ENCODE peak calls at places on chromosomes 12 and 14, in seven cellular contexts. T is AG04450, K is cardiac fibroblast, H is AG09309, U is Karpas-422, S is transverse colon, R is astrocyte of the spinal cord. M is an unnamed sample.

GRCh38 chr12:115088328-115088994 is 404.5 kb upstream of the TBX3 start:
- DNase-seq in R (no peak), H (no peak), S (no peak), K (no peak), U (no peak), T (no peak), M (no peak)

GRCh38 chr14:85579957-85580356 is 50.0 kb downstream of the FLRT2 start:
- DNase-seq in U (no peak), H (no peak), K (no peak), R (no peak), T (no peak), S (no peak), M (no peak)

GRCh38 chr14:22848391-22849164 is 12.2 kb downstream of the MMP14 start:
- DNase-seq in S (peak), R (peak), H (no peak), T (peak), U (no peak), K (peak), M (peak)

GRCh38 chr12:113727651-113728061 is 238.5 kb downstream of the RBM19 start:
- DNase-seq in R (no peak), K (peak), S (no peak), U (no peak), H (no peak), T (no peak), M (no peak)

GRCh38 chr14:90388437-90388836 is 8.4 kb upstream of the CALM1 start:
- DNase-seq in H (no peak), T (peak), S (peak), U (no peak), K (peak), R (peak), M (peak)

GRCh38 chr12:6863586-6864321 is 3.6 kb upstream of the TPI1 start:
- DNase-seq in K (no peak), S (no peak), T (no peak), R (no peak), H (no peak), U (no peak), M (no peak)

GRCh38 chr12:104498211-104498801 is 41.6 kb downstream of the CHST11 start:
- DNase-seq in R (peak), S (no peak), K (no peak), U (no peak), H (peak), T (no peak), M (no peak)

GRCh38 chr14:82398313-82398712 is 864.7 kb upstream of the SEL1L start:
- DNase-seq in T (no peak), H (no peak), S (no peak), U (no peak), K (no peak), R (no peak), M (no peak)

GRCh38 chr12:64172143-64172970 is 49.7 kb downstream of the KICS2 start:
- DNase-seq in U (no peak), H (no peak), T (no peak), K (no peak), S (no peak), R (no peak), M (no peak)

GRCh38 chr12:53974084-53975018 is at the start of gene HOTAIR:
- DNase-seq in U (peak), T (no peak), S (no peak), H (no peak), K (no peak), R (no peak), M (no peak)

GRCh38 chr12:99390707-99391106 is 256.8 kb upstream of the GARIN6 start:
- DNase-seq in H (no peak), S (no peak), T (no peak), K (no peak), R (no peak), U (peak), M (no peak)

GRCh38 chr12:60021235-60021634 is 425.4 kb downstream of the SLC16A7 start:
- DNase-seq in U (no peak), S (no peak), H (no peak), T (no peak), R (no peak), K (no peak), M (no peak)

GRCh38 chr12:129610601-129611120 is 293.2 kb downstream of the TMEM132D start:
- DNase-seq in H (no peak), S (no peak), R (no peak), T (no peak), K (no peak), U (no peak), M (no peak)

GRCh38 chr12:12072064-12072760 is 1.5 kb downstream of the BCL2L14 start:
- DNase-seq in U (no peak), H (no peak), T (no peak), R (no peak), K (no peak), S (peak), M (no peak)

GRCh38 chr12:14435627-14436026 is 70.1 kb downstream of the ATF7IP start:
- DNase-seq in U (no peak), R (no peak), S (no peak), H (no peak), K (no peak), T (no peak), M (no peak)

GRCh38 chr12:26153421-26154154 is 28.8 kb upstream of the BHLHE41 start:
- DNase-seq in U (no peak), T (peak), S (no peak), H (peak), K (peak), R (peak), M (peak)

GRCh38 chr12:113980537-113981337 is 14.6 kb upstream of the RBM19 start:
- DNase-seq in U (peak), H (peak), R (peak), T (peak), K (peak), S (peak), M (peak)

GRCh38 chr14:35352274-35353233 is 52.0 kb downstream of the NFKBIA start:
- DNase-seq in K (no peak), H (no peak), T (no peak), R (no peak), S (no peak), U (no peak), M (no peak)

GRCh38 chr12:27818421-27818918 is 38.4 kb upstream of the MANSC4 start:
- DNase-seq in S (no peak), K (no peak), T (no peak), H (no peak), R (no peak), U (no peak), M (no peak)

GRCh38 chr14:32478027-32478426 is 148.9 kb downstream of the AKAP6 start:
- DNase-seq in S (no peak), T (no peak), K (no peak), R (no peak), H (no peak), U (no peak), M (no peak)

GRCh38 chr12:112979281-112979680 is 962 bp downstream of the OAS2 start:
- DNase-seq in H (no peak), T (no peak), R (no peak), U (no peak), K (no peak), S (peak), M (no peak)

GRCh38 chr12:107567871-107568619 is 117.6 kb upstream of the PWP1 start:
- DNase-seq in K (no peak), U (no peak), T (no peak), S (no peak), R (no peak), H (no peak), M (no peak)

GRCh38 chr12:124032265-124032886 is 59.4 kb downstream of the ZNF664 start:
- DNase-seq in T (no peak), S (peak), R (peak), U (peak), H (no peak), K (peak), M (peak)

GRCh38 chr12:122860052-122860853 is 25.0 kb downstream of the HIP1R start:
- DNase-seq in U (peak), R (peak), S (peak), T (peak), K (peak), H (no peak), M (peak)

GRCh38 chr12:3137268-3137761 is 60.1 kb downstream of the TSPAN9 start:
- DNase-seq in S (no peak), U (no peak), T (no peak), K (peak), H (no peak), R (peak), M (peak)

GRCh38 chr12:94650143-94651056 is at the start of gene TMCC3:
- DNase-seq in S (peak), T (no peak), H (no peak), K (peak), U (no peak), R (no peak), M (no peak)

GRCh38 chr12:34287986-34288962 is 266.0 kb downstream of the ALG10 start:
- DNase-seq in R (no peak), T (no peak), K (no peak), U (no peak), H (no peak), S (peak), M (no peak)

GRCh38 chr12:107552263-107552662 is 133.3 kb upstream of the PWP1 start:
- DNase-seq in T (no peak), R (no peak), U (no peak), S (no peak), K (no peak), H (no peak), M (no peak)

GRCh38 chr14:84017533-84017932 is 1512.4 kb upstream of the FLRT2 start:
- DNase-seq in H (no peak), K (no peak), T (no peak), R (no peak), U (no peak), S (no peak), M (no peak)

GRCh38 chr14:72172597-72172996 is 240.4 kb downstream of the RGS6 start:
- DNase-seq in K (no peak), U (no peak), S (no peak), R (no peak), H (no peak), T (no peak), M (no peak)

GRCh38 chr14:96246535-96246839 is 9.5 kb upstream of the BDKRB1 start:
- DNase-seq in H (peak), R (peak), T (peak), K (peak), U (no peak), S (no peak), M (peak)

GRCh38 chr12:6383572-6384498 is at the start of gene LTBR:
- DNase-seq in S (peak), T (peak), H (peak), K (peak), R (peak), U (no peak), M (peak)

GRCh38 chr14:75259946-75260545 is 18.6 kb upstream of the FOS start:
- DNase-seq in K (no peak), U (no peak), S (no peak), H (no peak), T (no peak), R (no peak), M (no peak)

GRCh38 chr12:38154096-38155019 is 162.2 kb upstream of the ALG10B start:
- DNase-seq in U (no peak), R (no peak), K (no peak), T (no peak), S (no peak), H (no peak), M (no peak)

DNA sequence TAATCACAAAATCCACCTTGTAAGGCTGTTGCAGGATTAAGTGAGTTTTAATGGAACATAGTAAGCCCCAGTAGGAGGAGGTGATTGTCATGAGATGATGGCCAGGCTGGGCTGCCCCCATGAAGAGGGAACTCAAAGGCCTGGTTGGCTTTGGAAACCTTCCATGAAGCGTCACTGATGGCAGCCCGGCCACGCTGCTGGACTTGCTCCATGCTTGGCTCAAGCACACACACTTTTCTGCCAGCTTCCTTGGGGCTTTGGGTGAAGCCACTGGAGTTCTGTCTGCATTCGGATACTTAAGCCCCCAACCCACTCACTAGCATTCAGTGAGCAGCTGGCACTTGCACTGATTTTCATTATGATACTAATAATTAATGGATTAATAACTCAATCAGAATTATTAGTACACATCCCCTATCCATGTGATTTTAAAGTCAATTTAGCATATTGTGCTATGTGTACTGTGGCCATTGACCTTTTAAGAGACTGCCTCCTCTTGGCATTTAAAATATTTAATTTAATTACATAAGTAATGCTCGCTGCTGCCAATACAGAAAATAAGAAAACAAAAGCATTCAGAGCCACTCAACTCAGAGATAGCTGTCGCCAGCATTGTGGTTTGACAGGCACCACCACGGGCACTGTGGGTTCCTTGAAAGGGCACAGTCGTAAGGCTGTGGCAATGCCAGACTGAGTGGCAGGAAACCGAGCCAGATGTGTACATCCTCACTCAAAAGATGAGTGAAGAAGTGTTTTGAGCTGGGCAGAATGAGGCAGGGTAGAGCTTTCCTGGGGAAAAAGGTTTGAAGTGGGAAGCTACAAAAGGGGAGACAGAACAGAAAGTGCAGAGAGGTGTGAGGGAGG is 15.9 kb downstream of the KRT85 start:
- DNase-seq in K (no peak), U (no peak), T (no peak), R (no peak), S (no peak), H (no peak), M (no peak)
- H3K4me3 ChIP-seq in K (no peak), U (no peak), T (no peak), R (no peak), S (no peak), H (no peak), M (no peak)

GRCh38 chr12:116384175-116384574 is 106.7 kb upstream of the MED13L start:
- DNase-seq in R (no peak), T (no peak), S (no peak), H (no peak), K (no peak), U (no peak), M (no peak)

GRCh38 chr12:116381744-116382455 is 104.4 kb upstream of the MED13L start:
- DNase-seq in K (peak), S (no peak), T (peak), H (peak), U (no peak), R (peak), M (peak)

GRCh38 chr12:116382456-116382902 is 105.0 kb upstream of the MED13L start:
- DNase-seq in T (no peak), R (no peak), H (no peak), S (no peak), U (no peak), K (peak), M (peak)

GRCh38 chr12:116380066-116380465 is 102.6 kb upstream of the MED13L start:
- DNase-seq in R (no peak), H (no peak), K (no peak), U (no peak), S (no peak), T (no peak), M (no peak)

GRCh38 chr12:116381240-116381743 is 103.8 kb upstream of the MED13L start:
- DNase-seq in H (no peak), S (no peak), U (no peak), K (no peak), R (no peak), T (no peak), M (no peak)
- H3K4me3 ChIP-seq in H (peak), S (no peak), U (no peak), K (no peak), R (no peak), T (peak), M (peak)

GRCh38 chr14:76413962-76414665 is 38.2 kb downstream of the ESRRB start:
- DNase-seq in T (no peak), H (no peak), K (no peak), S (no peak), R (no peak), U (no peak), M (no peak)
- H3K4me3 ChIP-seq in T (no peak), H (no peak), K (no peak), S (no peak), R (no peak), U (no peak), M (no peak)

GRCh38 chr12:108712164-108712924 is 19.0 kb downstream of the CORO1C start:
- DNase-seq in U (peak), R (no peak), H (no peak), T (no peak), K (no peak), S (no peak), M (no peak)
- H3K4me3 ChIP-seq in U (no peak), R (no peak), H (no peak), T (no peak), K (no peak), S (no peak), M (no peak)

DNA sequence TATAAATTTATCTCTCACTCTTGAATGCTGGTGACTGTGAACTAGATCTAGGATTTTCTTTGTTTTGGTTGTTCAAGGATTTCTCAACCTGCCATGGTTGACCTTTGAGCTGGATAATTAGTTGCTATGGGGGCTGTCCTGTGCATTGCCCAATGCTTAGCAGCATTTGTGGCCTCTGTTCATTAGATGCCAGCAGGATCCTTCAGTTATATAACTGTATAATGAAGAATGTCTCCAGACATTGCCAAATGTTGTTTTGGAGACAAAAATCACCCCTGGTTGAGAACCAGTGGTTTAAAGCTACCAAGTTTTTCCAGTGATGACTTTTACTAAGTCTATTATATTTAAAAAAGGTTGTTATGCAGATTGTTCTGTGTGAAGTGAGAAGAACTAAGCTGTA is 147.9 kb upstream of the STXBP6 start:
- DNase-seq in H (no peak), R (no peak), T (no peak), K (no peak), U (no peak), S (no peak), M (no peak)
- H3K4me3 ChIP-seq in H (no peak), R (no peak), T (no peak), K (no peak), U (no peak), S (no peak), M (no peak)

DNA sequence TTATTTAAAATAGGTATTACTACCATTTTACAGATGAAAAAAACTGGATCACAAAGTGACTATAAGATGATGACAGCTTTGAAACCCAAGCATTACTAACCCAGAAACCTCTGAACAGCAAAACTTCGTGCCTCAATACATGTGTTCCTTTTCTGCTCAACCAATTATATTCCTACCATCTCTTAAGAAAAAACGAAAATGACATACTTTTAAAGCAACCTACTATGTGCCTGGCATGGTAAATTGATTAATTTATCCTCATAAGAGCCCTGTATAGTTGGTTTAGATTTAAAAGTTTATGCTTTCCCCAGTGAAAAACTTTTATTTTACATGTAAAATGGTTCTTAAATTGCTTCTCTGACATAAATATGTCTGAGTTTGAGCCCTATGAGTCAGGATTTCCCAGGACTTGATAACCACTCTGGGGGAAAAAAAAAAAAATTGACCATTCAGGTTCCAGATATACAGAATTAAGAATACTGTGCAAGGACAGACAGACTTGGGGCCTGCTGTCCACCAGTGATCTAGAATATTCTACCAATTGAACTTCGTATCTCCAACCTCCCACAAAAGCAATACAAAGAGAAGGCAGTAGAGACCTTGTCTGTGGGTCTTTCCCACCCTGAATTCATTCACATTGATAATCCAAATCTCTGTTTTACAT is 4.3 kb downstream of the SINHCAF start:
- DNase-seq in S (no peak), K (peak), U (no peak), H (no peak), T (no peak), R (peak), M (peak)
- H3K4me3 ChIP-seq in S (no peak), K (no peak), U (peak), H (no peak), T (no peak), R (no peak), M (no peak)

DNA sequence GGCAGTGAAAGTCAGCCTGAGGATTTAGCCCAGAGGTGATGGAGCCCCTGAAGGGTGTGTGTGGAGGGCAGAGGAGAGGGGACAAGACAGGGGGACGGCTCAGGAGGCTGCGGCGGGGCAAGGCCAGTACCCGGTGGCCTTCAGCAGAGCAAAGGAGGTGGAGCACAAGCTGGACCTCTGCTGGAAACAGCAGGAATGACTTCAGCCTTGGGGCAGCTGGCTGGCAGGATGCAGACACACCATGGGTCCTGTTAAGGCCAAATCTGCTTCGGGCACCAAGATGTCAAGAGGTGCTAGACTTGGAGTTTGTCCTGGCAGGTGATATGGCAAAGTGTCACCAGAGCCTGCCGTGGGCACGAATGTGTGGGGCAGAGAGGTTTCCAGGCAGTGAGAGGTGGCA is 92.1 kb downstream of the LGMN start:
- DNase-seq in K (no peak), S (no peak), H (no peak), R (no peak), T (no peak), U (no peak), M (no peak)
- H3K4me3 ChIP-seq in K (no peak), S (no peak), H (no peak), R (no peak), T (no peak), U (no peak), M (no peak)